ENCODE peak calls at places on chromosomes 6 and 20, in ten cellular contexts. S, F, C, T, A, N, M, I, H and O are unnamed samples.
A peak's percentile ranks its signal among the peaks of the same experiment; 100 is the strongest.

GRCh38 chr6:3999800-4000661 is 78.9 kb downstream of the FAM217A start:
- DNase-seq in S (no peak), F (no peak), C (no peak), T (no peak), A (no peak), N (no peak), M (no peak), I (no peak), H (no peak), O (no peak)

GRCh38 chr6:96547654-96548053 is 15.3 kb upstream of the FHL5 start:
- DNase-seq in S (no peak), F (no peak), C (no peak), T (no peak), A (no peak), N (no peak), M (no peak), I (no peak), H (no peak), O (no peak)

GRCh38 chr20:31666258-31667042 is 28.7 kb downstream of the COX4I2 start:
- DNase-seq in S (no peak), F (peak; percentile 62), C (no peak), T (no peak), A (no peak), N (no peak), M (no peak), I (no peak), H (peak; percentile 57), O (no peak)

GRCh38 chr6:3202999-3203696 is 24.3 kb downstream of the TUBB2B start:
- DNase-seq in S (no peak), F (no peak), C (peak; percentile 36), T (peak; percentile 62), A (no peak), N (no peak), M (peak; percentile 95), I (no peak), H (no peak), O (no peak)

GRCh38 chr6:56347526-56347925 is 100.1 kb upstream of the COL21A1 start:
- DNase-seq in S (no peak), F (no peak), C (peak; percentile 54), T (no peak), A (no peak), N (no peak), M (peak; percentile 73), I (no peak), H (no peak), O (no peak)

GRCh38 chr6:30884521-30885480 is 482 bp downstream of the DDR1 start:
- DNase-seq in S (peak; percentile 76), F (peak; percentile 34), C (peak; percentile 90), T (peak; percentile 9), A (peak; percentile 34), N (peak; percentile 63), M (peak; percentile 40), I (peak; percentile 75), H (peak; percentile 57), O (peak; percentile 56)

GRCh38 chr20:57024849-57025248 is 241.6 kb downstream of the BMP7 start:
- DNase-seq in S (no peak), F (no peak), C (no peak), T (no peak), A (no peak), N (no peak), M (no peak), I (no peak), H (no peak), O (no peak)

GRCh38 chr6:32148722-32149576 is 2.8 kb downstream of the PRRT1 start:
- DNase-seq in S (peak; percentile 65), F (peak; percentile 75), C (no peak), T (peak; percentile 33), A (peak; percentile 64), N (no peak), M (peak; percentile 25), I (peak; percentile 27), H (peak; percentile 58), O (no peak)

GRCh38 chr6:152305672-152306071 is 331.5 kb downstream of the SYNE1 start:
- DNase-seq in S (no peak), F (no peak), C (no peak), T (no peak), A (no peak), N (no peak), M (no peak), I (no peak), H (no peak), O (no peak)

GRCh38 chr6:152309648-152310047 is 327.5 kb downstream of the SYNE1 start:
- DNase-seq in S (no peak), F (peak; percentile 88), C (no peak), T (no peak), A (no peak), N (no peak), M (peak; percentile 69), I (peak; percentile 58), H (no peak), O (no peak)

GRCh38 chr6:152310371-152310954 is 326.7 kb downstream of the SYNE1 start:
- DNase-seq in S (no peak), F (no peak), C (no peak), T (no peak), A (no peak), N (no peak), M (no peak), I (no peak), H (no peak), O (no peak)

GRCh38 chr6:152309006-152309405 is 328.2 kb downstream of the SYNE1 start:
- DNase-seq in S (no peak), F (no peak), C (no peak), T (no peak), A (no peak), N (no peak), M (peak; percentile 16), I (no peak), H (no peak), O (no peak)

DNA sequence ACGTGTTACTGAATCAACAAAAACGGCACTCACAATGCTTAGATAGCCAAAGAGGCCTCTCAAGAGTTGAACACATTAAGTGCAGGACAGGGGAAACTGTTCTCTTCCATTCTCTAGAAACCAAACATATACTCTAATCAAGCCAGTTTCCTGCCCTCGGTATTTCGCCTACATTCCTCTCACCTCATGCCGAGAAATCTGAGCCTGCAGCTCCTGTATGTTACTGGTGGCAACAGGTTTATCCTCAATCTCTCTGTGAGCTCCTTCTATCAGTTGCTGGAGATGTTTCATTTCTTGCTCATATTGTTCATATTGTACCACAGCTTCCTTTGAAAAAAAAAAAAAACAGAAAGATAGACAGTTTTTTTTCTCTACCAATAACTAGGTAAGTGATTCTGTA is 328.9 kb downstream of the SYNE1 start:
- DNase-seq in S (no peak), F (no peak), C (no peak), T (no peak), A (no peak), N (no peak), M (no peak), I (no peak), H (no peak), O (no peak)
- H3K36me3 ChIP-seq in S (no peaks in the 10 kb centered on the region), F (no peaks in the 10 kb centered on the region), C (peaks cover 75% of the 10 kb centered on the region), T (peaks cover 27% of the 10 kb centered on the region), A (peaks cover 80% of the 10 kb centered on the region), N (no peaks in the 10 kb centered on the region), M (peaks cover 2% of the 10 kb centered on the region), I (no peaks in the 10 kb centered on the region), H (peaks cover 60% of the 10 kb centered on the region), O (no peaks in the 10 kb centered on the region)

DNA sequence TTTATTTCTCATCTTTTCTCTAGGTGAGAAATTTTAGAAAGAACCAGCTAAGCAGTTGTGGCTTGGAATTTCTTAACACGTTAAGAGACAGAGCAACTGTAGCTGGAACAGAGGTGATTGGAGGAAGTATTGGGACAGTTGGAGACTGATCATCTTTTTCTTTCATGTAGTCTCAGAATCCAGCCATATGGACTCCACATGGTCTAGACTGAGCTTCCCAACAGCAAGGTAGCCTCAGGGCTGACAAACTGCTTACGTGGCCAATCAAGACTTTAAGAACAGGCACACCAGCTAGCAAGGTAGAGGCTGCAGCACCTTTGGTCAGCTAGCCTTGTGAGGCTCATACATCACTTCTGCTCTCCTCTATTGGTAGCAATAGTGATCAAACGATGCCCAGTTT is 590.5 kb upstream of the SLC35B3 start:
- DNase-seq in S (no peak), F (no peak), C (no peak), T (no peak), A (no peak), N (no peak), M (no peak), I (no peak), H (no peak), O (no peak)
- H3K27me3 ChIP-seq in S (no peaks in the 10 kb centered on the region), F (no peaks in the 10 kb centered on the region), C (peaks cover 7% of the 10 kb centered on the region), T (no peaks in the 10 kb centered on the region), A (peaks cover 6% of the 10 kb centered on the region), N (no peaks in the 10 kb centered on the region), M (no peaks in the 10 kb centered on the region), I (no peaks in the 10 kb centered on the region), H (no peaks in the 10 kb centered on the region), O (no peaks in the 10 kb centered on the region)

DNA sequence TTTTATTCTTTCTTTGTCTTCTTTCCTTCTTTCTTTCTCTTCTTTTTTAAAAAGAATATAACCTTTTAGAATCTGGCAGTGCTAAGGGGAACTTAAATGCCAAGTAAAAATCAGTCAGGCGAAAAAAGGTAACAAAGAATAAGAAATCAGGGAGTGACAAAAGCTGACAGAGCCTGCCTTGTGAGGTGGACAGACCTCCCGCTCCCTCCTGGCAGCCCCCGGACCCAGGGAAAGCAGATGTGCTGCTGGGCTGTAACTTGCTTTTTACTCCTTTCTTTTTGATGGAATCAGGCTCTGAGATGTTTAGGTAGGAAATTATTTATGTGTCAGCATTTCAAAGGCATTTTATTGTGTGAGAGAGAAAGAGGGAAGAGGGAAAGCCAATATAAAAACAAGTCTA is 95.5 kb upstream of the TRAF3IP2 start:
- DNase-seq in S (no peak), F (no peak), C (no peak), T (no peak), A (no peak), N (no peak), M (no peak), I (no peak), H (no peak), O (no peak)
- H3K36me3 ChIP-seq in S (no peaks in the 10 kb centered on the region), F (peaks cover 54% of the 10 kb centered on the region), C (peaks cover 91% of the 10 kb centered on the region), T (peaks cover 27% of the 10 kb centered on the region), A (peaks cover 80% of the 10 kb centered on the region), N (no peaks in the 10 kb centered on the region), M (no peaks in the 10 kb centered on the region), I (no peaks in the 10 kb centered on the region), H (peaks cover 80% of the 10 kb centered on the region), O (no peaks in the 10 kb centered on the region)

GRCh38 chr20:63297371-63297781 is 4.4 kb downstream of the COL20A1 start:
- DNase-seq in S (no peak), F (no peak), C (no peak), T (no peak), A (no peak), N (no peak), M (no peak), I (no peak), H (no peak), O (no peak)

GRCh38 chr20:63297796-63298572 is 5.0 kb downstream of the COL20A1 start:
- DNase-seq in S (no peak), F (no peak), C (no peak), T (no peak), A (no peak), N (no peak), M (no peak), I (no peak), H (no peak), O (no peak)

GRCh38 chr20:63296411-63297299 is 3.7 kb downstream of the COL20A1 start:
- DNase-seq in S (no peak), F (no peak), C (no peak), T (no peak), A (no peak), N (no peak), M (no peak), I (no peak), H (no peak), O (no peak)

GRCh38 chr20:63301671-63302070 is 8.7 kb downstream of the COL20A1 start:
- DNase-seq in S (no peak), F (no peak), C (no peak), T (no peak), A (no peak), N (no peak), M (no peak), I (no peak), H (no peak), O (no peak)

GRCh38 chr20:63298731-63299312 is 5.8 kb downstream of the COL20A1 start:
- DNase-seq in S (no peak), F (no peak), C (no peak), T (no peak), A (no peak), N (no peak), M (no peak), I (no peak), H (no peak), O (no peak)
- H3K27me3 ChIP-seq in S (peaks cover 4% of the 10 kb centered on the region), F (no peaks in the 10 kb centered on the region), C (peaks cover 56% of the 10 kb centered on the region), T (peaks cover 22% of the 10 kb centered on the region), A (peaks cover 71% of the 10 kb centered on the region), N (peaks cover 94% of the 10 kb centered on the region), M (peaks cover 11% of the 10 kb centered on the region), I (peaks cover 4% of the 10 kb centered on the region), H (peaks cover 64% of the 10 kb centered on the region), O (no peaks in the 10 kb centered on the region)